ENCODE peak calls at places on chromosomes 16 and 17, in five cellular contexts. K is CD8-positive, alpha-beta T cell; V is prostate gland; L is lung; M is naive thymus-derived CD4-positive, alpha-beta T cell. D is an unnamed sample.
A peak's percentile ranks its signal among the peaks of the same experiment; 100 is the strongest.

GRCh38 chr17:80946449-80946848 is 45.2 kb upstream of the CHMP6 start:
- DNase-seq in K (no peak), V (no peak), L (no peak), M (no peak), D (no peak)

GRCh38 chr17:31597646-31598387 is 206.3 kb downstream of the RAB11FIP4 start:
- DNase-seq in K (no peak), V (no peak), L (no peak), M (no peak), D (no peak)

GRCh38 chr17:44956998-44957981 is 9.7 kb upstream of the KIF18B start:
- DNase-seq in K (no peak), V (no peak), L (no peak), M (no peak), D (no peak)

GRCh38 chr17:68034452-68034776 is 1.1 kb upstream of the KPNA2 start:
- DNase-seq in K (no peak), V (no peak), L (no peak), M (no peak), D (no peak)

GRCh38 chr16:83813818-83814653 is 6.3 kb downstream of the HSBP1 start:
- DNase-seq in K (no peak), V (no peak), L (no peak), M (no peak), D (no peak)

GRCh38 chr17:43315858-43316521 is 82.2 kb upstream of the RNU2-1 start:
- DNase-seq in K (no peak), V (no peak), L (no peak), M (no peak), D (no peak)

GRCh38 chr16:19898924-19899604 is 14.4 kb upstream of the GPRC5B start:
- DNase-seq in K (peak; percentile 32), V (peak; percentile 39), L (peak; percentile 47), M (no peak), D (peak; percentile 79)

GRCh38 chr17:76384987-76385891 is 830 bp downstream of the SPHK1 start:
- DNase-seq in K (peak; percentile 31), V (no peak), L (no peak), M (peak; percentile 39), D (peak; percentile 84)

GRCh38 chr17:77798481-77798880 is 160.0 kb upstream of the TNRC6C start:
- DNase-seq in K (no peak), V (no peak), L (no peak), M (no peak), D (no peak)

GRCh38 chr17:50758989-50759544 is 8.3 kb downstream of the ANKRD40CL start:
- DNase-seq in K (no peak), V (no peak), L (no peak), M (no peak), D (no peak)

GRCh38 chr16:5504028-5504758 is 406.6 kb upstream of the EEF2KMT start:
- DNase-seq in K (no peak), V (peak; percentile 5), L (no peak), M (no peak), D (peak; percentile 14)

GRCh38 chr16:88506723-88507122 is 53.6 kb downstream of the ZFPM1 start:
- DNase-seq in K (no peak), V (no peak), L (no peak), M (no peak), D (no peak)

GRCh38 chr17:12342609-12343248 is 322.1 kb downstream of the MAP2K4 start:
- DNase-seq in K (no peak), V (no peak), L (no peak), M (no peak), D (peak; percentile 83)

GRCh38 chr16:50331570-50331969 is 37.2 kb downstream of the BRD7 start:
- DNase-seq in K (no peak), V (no peak), L (no peak), M (no peak), D (no peak)

GRCh38 chr17:74429604-74430384 is 2.1 kb upstream of the GPRC5C start:
- DNase-seq in K (no peak), V (peak; percentile 76), L (no peak), M (no peak), D (peak; percentile 76)

GRCh38 chr17:29039764-29040598 is 3.0 kb upstream of the PIPOX start:
- DNase-seq in K (no peak), V (peak; percentile 28), L (no peak), M (no peak), D (no peak)

GRCh38 chr17:41891135-41892065 is 26.2 kb upstream of the KLHL11 start:
- DNase-seq in K (no peak), V (no peak), L (no peak), M (no peak), D (no peak)

GRCh38 chr17:419073-419735 is 66.6 kb upstream of the RPH3AL start:
- DNase-seq in K (peak; percentile 54), V (no peak), L (no peak), M (peak; percentile 73), D (no peak)

GRCh38 chr17:48225725-48226567 is 118.4 kb downstream of the SNX11 start:
- DNase-seq in K (no peak), V (no peak), L (no peak), M (no peak), D (no peak)

GRCh38 chr16:56245197-56245596 is 53.9 kb downstream of the GNAO1 start:
- DNase-seq in K (no peak), V (no peak), L (no peak), M (no peak), D (no peak)

GRCh38 chr17:10262451-10262850 is 64.0 kb upstream of the GAS7 start:
- DNase-seq in K (no peak), V (no peak), L (no peak), M (no peak), D (no peak)

GRCh38 chr17:68399638-68400403 is 57.5 kb downstream of the WIPI1 start:
- DNase-seq in K (peak; percentile 25), V (no peak), L (peak; percentile 9), M (peak; percentile 28), D (no peak)

GRCh38 chr17:622356-622755 is 92.3 kb downstream of the VPS53 start:
- DNase-seq in K (no peak), V (no peak), L (no peak), M (no peak), D (no peak)

GRCh38 chr17:36149296-36149820 is 27.1 kb downstream of the TBC1D3B start:
- DNase-seq in K (no peak), V (no peak), L (no peak), M (no peak), D (no peak)

GRCh38 chr17:17108681-17109049 is 66.4 kb downstream of the MPRIP start:
- DNase-seq in K (no peak), V (peak; percentile 55), L (peak; percentile 58), M (no peak), D (peak; percentile 62)

GRCh38 chr16:67463691-67464090 is 17.3 kb downstream of the ATP6V0D1 start:
- DNase-seq in K (no peak), V (no peak), L (no peak), M (no peak), D (peak; percentile 31)

GRCh38 chr16:74923766-74924460 is 61.0 kb downstream of the WDR59 start:
- DNase-seq in K (no peak), V (peak; percentile 81), L (peak; percentile 47), M (no peak), D (no peak)

GRCh38 chr17:32496348-32497078 is 9.7 kb downstream of the CDK5R1 start:
- DNase-seq in K (no peak), V (no peak), L (no peak), M (no peak), D (peak; percentile 37)

GRCh38 chr17:43801844-43802243 is 21.6 kb downstream of the CFAP97D1 start:
- DNase-seq in K (no peak), V (no peak), L (no peak), M (no peak), D (no peak)

GRCh38 chr16:67299269-67299668 is 19.9 kb downstream of the PLEKHG4 start:
- DNase-seq in K (no peak), V (no peak), L (no peak), M (no peak), D (peak; percentile 30)

DNA sequence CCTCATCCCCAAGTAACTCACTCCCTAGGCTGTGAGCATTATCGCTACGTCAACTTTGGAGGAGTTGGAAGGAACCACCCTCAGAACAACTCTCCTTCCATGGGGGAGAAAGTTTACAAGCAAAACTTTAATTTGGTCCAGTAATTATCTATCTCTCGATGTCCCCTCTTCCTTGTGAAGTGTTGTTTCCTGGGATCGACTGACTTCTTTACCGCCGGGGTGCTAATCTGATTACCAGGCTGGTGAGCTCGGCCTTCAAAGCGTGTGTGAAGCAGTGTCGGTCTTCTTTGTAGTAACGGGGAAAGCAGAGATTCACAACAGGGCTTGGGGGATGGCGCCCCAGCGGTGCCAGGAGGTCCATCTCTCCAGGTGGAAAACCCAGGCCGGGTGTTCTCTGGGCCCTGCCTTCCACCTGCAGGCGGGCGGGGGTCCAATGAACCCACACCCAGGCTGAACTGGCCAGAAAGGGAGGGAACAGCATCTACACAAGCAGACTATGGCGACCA is 14.5 kb upstream of the FOXF1 start:
- DNase-seq in K (no peak), V (no peak), L (no peak), M (no peak), D (peak; percentile 72)
- H3K4me3 ChIP-seq in K (no peak overlapping the region), V (no peak overlapping the region), L (peak overlapping the region; percentile 24), M (no peak overlapping the region), D (no peak overlapping the region)

GRCh38 chr16:80121522-80121909 is 419.3 kb upstream of the DYNLRB2 start:
- DNase-seq in K (no peak), V (no peak), L (no peak), M (no peak), D (no peak)

GRCh38 chr16:80117731-80118130 is 423.1 kb upstream of the DYNLRB2 start:
- DNase-seq in K (no peak), V (peak; percentile 29), L (no peak), M (no peak), D (no peak)

GRCh38 chr16:80123189-80123588 is 417.6 kb upstream of the DYNLRB2 start:
- DNase-seq in K (no peak), V (no peak), L (no peak), M (no peak), D (no peak)

GRCh38 chr16:80122155-80122554 is 418.6 kb upstream of the DYNLRB2 start:
- DNase-seq in K (no peak), V (peak; percentile 42), L (peak; percentile 48), M (no peak), D (no peak)

GRCh38 chr16:80120899-80121521 is 419.8 kb upstream of the DYNLRB2 start:
- DNase-seq in K (no peak), V (peak; percentile 22), L (no peak), M (no peak), D (no peak)
- H3K36me3 ChIP-seq in K (no peaks in the 10 kb centered on the region), V (no peaks in the 10 kb centered on the region), L (no peaks in the 10 kb centered on the region), M (no peaks in the 10 kb centered on the region), D (no peaks in the 10 kb centered on the region)

DNA sequence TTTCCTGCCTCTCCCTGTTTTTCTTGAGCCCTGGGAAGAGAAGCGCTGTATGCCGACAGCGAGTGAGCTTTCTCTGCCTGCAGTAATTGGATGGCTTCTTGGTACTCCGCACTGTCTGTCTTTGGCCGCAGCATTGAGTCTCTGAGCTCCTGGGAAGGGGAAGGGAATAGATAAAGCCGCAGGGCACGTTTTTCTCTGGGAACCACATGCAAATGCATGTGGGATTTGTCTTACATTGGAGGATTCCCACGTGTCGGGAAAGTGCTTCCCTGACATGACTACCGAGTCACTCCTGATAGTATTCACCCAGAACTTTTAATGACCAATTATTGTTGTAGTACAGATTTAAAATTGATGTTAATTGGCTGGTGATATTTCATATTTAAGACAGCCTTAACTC is 385.9 kb downstream of the CPPED1 start:
- DNase-seq in K (no peak), V (no peak), L (no peak), M (no peak), D (no peak)
- H3K27me3 ChIP-seq in K (no peaks in the 10 kb centered on the region), V (no peaks in the 10 kb centered on the region), L (no peaks in the 10 kb centered on the region), M (no peaks in the 10 kb centered on the region), D (no peaks in the 10 kb centered on the region)

DNA sequence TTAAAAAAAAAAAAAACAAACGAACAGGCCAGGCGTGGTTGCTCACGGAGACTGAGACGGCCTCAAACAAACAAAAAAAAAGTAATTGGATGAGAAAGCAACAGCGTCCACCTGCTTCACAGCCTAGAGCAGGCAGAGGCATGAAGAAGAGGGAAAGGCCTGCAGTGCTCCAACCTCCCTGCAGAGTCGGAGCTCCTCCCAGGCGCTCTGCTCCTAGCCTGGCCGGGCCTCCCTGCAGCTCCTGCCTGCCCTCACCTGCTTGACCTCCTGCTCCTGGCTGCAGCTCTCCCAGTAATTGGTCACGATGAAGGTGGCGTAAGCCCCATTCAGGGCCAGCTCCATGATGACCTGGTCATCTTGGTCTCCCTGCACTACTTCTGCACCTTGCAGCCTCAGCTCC is 5.5 kb downstream of the NMRAL1 start:
- DNase-seq in K (no peak), V (no peak), L (no peak), M (no peak), D (no peak)
- H3K4me3 ChIP-seq in K (no peak overlapping the region), V (no peak overlapping the region), L (no peak overlapping the region), M (no peak overlapping the region), D (no peak overlapping the region)